ENCODE peak calls at places on chromosomes 16 and 17, in eight cellular contexts. One of them, this sample, is unnamed.

GRCh38 chr17:13601776-13602551 is at the start of gene HS3ST3A1:
- DNase-seq in pancreas: peak; percentile 21
- DNase-seq in left lung: peak; percentile 81
- DNase-seq in aorta: peak; percentile 79
- DNase-seq in sigmoid colon: peak; percentile 78
- DNase-seq in uterus: peak; percentile 37
- DNase-seq in neuronal stem cell: peak; percentile 85
- DNase-seq in SK-N-SH: peak; percentile 73
- DNase-seq in this sample: no peak

GRCh38 chr17:49913226-49914095 is 55.5 kb upstream of the DLX4 start:
- DNase-seq in left lung: no peak
- DNase-seq in pancreas: no peak
- DNase-seq in sigmoid colon: no peak
- DNase-seq in aorta: no peak
- DNase-seq in uterus: no peak
- DNase-seq in neuronal stem cell: no peak
- DNase-seq in SK-N-SH: no peak
- DNase-seq in this sample: no peak

GRCh38 chr16:17392857-17393421 is 77.8 kb downstream of the XYLT1 start:
- DNase-seq in left lung: no peak
- DNase-seq in SK-N-SH: no peak
- DNase-seq in pancreas: no peak
- DNase-seq in sigmoid colon: no peak
- DNase-seq in uterus: no peak
- DNase-seq in aorta: no peak
- DNase-seq in neuronal stem cell: no peak
- DNase-seq in this sample: no peak

GRCh38 chr17:8944748-8945147 is 20.8 kb downstream of the PIK3R5 start:
- DNase-seq in sigmoid colon: no peak
- DNase-seq in aorta: no peak
- DNase-seq in neuronal stem cell: no peak
- DNase-seq in SK-N-SH: no peak
- DNase-seq in uterus: no peak
- DNase-seq in pancreas: no peak
- DNase-seq in left lung: no peak
- DNase-seq in this sample: no peak

GRCh38 chr16:84266451-84266850 is 26.6 kb upstream of the KCNG4 start:
- DNase-seq in SK-N-SH: peak; percentile 85
- DNase-seq in sigmoid colon: no peak
- DNase-seq in neuronal stem cell: peak; percentile 70
- DNase-seq in pancreas: no peak
- DNase-seq in aorta: no peak
- DNase-seq in left lung: no peak
- DNase-seq in uterus: peak; percentile 18
- DNase-seq in this sample: peak; percentile 13

GRCh38 chr17:12365805-12366204 is 299.9 kb upstream of the MYOCD start:
- DNase-seq in pancreas: no peak
- DNase-seq in neuronal stem cell: no peak
- DNase-seq in aorta: peak; percentile 83
- DNase-seq in uterus: peak; percentile 78
- DNase-seq in SK-N-SH: no peak
- DNase-seq in left lung: no peak
- DNase-seq in sigmoid colon: peak; percentile 93
- DNase-seq in this sample: no peak

GRCh38 chr16:4798456-4798855 is 3.3 kb downstream of the SMIM22 start:
- DNase-seq in SK-N-SH: no peak
- DNase-seq in pancreas: no peak
- DNase-seq in uterus: no peak
- DNase-seq in left lung: no peak
- DNase-seq in sigmoid colon: no peak
- DNase-seq in aorta: no peak
- DNase-seq in neuronal stem cell: no peak
- DNase-seq in this sample: no peak

GRCh38 chr16:17318200-17318599 is 152.6 kb downstream of the XYLT1 start:
- DNase-seq in aorta: no peak
- DNase-seq in SK-N-SH: no peak
- DNase-seq in sigmoid colon: no peak
- DNase-seq in neuronal stem cell: no peak
- DNase-seq in uterus: no peak
- DNase-seq in left lung: no peak
- DNase-seq in pancreas: peak; percentile 56
- DNase-seq in this sample: no peak

GRCh38 chr17:26782153-26782552 is 511.8 kb upstream of the WSB1 start:
- DNase-seq in neuronal stem cell: no peak
- DNase-seq in SK-N-SH: no peak
- DNase-seq in pancreas: no peak
- DNase-seq in left lung: peak; percentile 50
- DNase-seq in sigmoid colon: peak; percentile 52
- DNase-seq in aorta: no peak
- DNase-seq in uterus: no peak
- DNase-seq in this sample: no peak

GRCh38 chr17:40065771-40066510 is 3.2 kb downstream of the THRA start:
- DNase-seq in pancreas: peak; percentile 27
- DNase-seq in SK-N-SH: no peak
- DNase-seq in neuronal stem cell: no peak
- DNase-seq in uterus: no peak
- DNase-seq in left lung: no peak
- DNase-seq in sigmoid colon: peak; percentile 73
- DNase-seq in aorta: peak; percentile 76
- DNase-seq in this sample: no peak

GRCh38 chr17:17675925-17676534 is 5.2 kb upstream of the RAI1 start:
- DNase-seq in neuronal stem cell: no peak
- DNase-seq in SK-N-SH: no peak
- DNase-seq in pancreas: no peak
- DNase-seq in aorta: no peak
- DNase-seq in sigmoid colon: no peak
- DNase-seq in left lung: peak; percentile 65
- DNase-seq in uterus: no peak
- DNase-seq in this sample: peak; percentile 66

GRCh38 chr16:77169650-77170236 is 21.2 kb upstream of the MON1B start:
- DNase-seq in SK-N-SH: peak; percentile 45
- DNase-seq in aorta: no peak
- DNase-seq in sigmoid colon: no peak
- DNase-seq in left lung: no peak
- DNase-seq in pancreas: no peak
- DNase-seq in neuronal stem cell: peak; percentile 70
- DNase-seq in uterus: no peak
- DNase-seq in this sample: peak; percentile 30

GRCh38 chr17:79294459-79295071 is 219.9 kb downstream of the ENGASE start:
- DNase-seq in left lung: no peak
- DNase-seq in SK-N-SH: no peak
- DNase-seq in neuronal stem cell: peak; percentile 85
- DNase-seq in uterus: peak; percentile 51
- DNase-seq in aorta: peak; percentile 91
- DNase-seq in sigmoid colon: no peak
- DNase-seq in pancreas: peak; percentile 56
- DNase-seq in this sample: peak; percentile 11

GRCh38 chr16:89701425-89702406 is at the start of gene SPATA2L:
- DNase-seq in sigmoid colon: peak; percentile 89
- DNase-seq in neuronal stem cell: peak; percentile 96
- DNase-seq in pancreas: peak; percentile 98
- DNase-seq in left lung: peak; percentile 97
- DNase-seq in aorta: peak; percentile 93
- DNase-seq in uterus: peak; percentile 77
- DNase-seq in SK-N-SH: peak; percentile 99
- DNase-seq in this sample: peak; percentile 98

GRCh38 chr16:65069766-65070165 is 52.1 kb downstream of the CDH11 start:
- DNase-seq in pancreas: no peak
- DNase-seq in SK-N-SH: no peak
- DNase-seq in left lung: no peak
- DNase-seq in neuronal stem cell: no peak
- DNase-seq in uterus: no peak
- DNase-seq in aorta: no peak
- DNase-seq in sigmoid colon: no peak
- DNase-seq in this sample: no peak

GRCh38 chr17:1485311-1485747 is 7.2 kb downstream of the MYO1C start:
- DNase-seq in uterus: peak; percentile 52
- DNase-seq in left lung: no peak
- DNase-seq in SK-N-SH: peak; percentile 80
- DNase-seq in aorta: peak; percentile 87
- DNase-seq in neuronal stem cell: peak; percentile 78
- DNase-seq in sigmoid colon: no peak
- DNase-seq in pancreas: peak; percentile 41
- DNase-seq in this sample: peak; percentile 40

GRCh38 chr17:77279448-77280303 is 138.9 kb downstream of the SEC14L1 start:
- DNase-seq in aorta: no peak
- DNase-seq in uterus: no peak
- DNase-seq in left lung: no peak
- DNase-seq in SK-N-SH: peak; percentile 44
- DNase-seq in neuronal stem cell: no peak
- DNase-seq in pancreas: no peak
- DNase-seq in sigmoid colon: no peak
- DNase-seq in this sample: no peak

GRCh38 chr17:3964203-3965122 is at the start of gene ATP2A3:
- DNase-seq in uterus: no peak
- DNase-seq in neuronal stem cell: no peak
- DNase-seq in SK-N-SH: peak; percentile 72
- DNase-seq in left lung: peak; percentile 92
- DNase-seq in pancreas: no peak
- DNase-seq in aorta: peak; percentile 85
- DNase-seq in sigmoid colon: no peak
- DNase-seq in this sample: peak; percentile 81

GRCh38 chr16:3306078-3306477 is 781 bp downstream of the ZNF75A start:
- DNase-seq in aorta: no peak
- DNase-seq in SK-N-SH: no peak
- DNase-seq in pancreas: no peak
- DNase-seq in sigmoid colon: no peak
- DNase-seq in uterus: no peak
- DNase-seq in neuronal stem cell: no peak
- DNase-seq in left lung: no peak
- DNase-seq in this sample: no peak
- H3K9me3 ChIP-seq in aorta: peaks cover 12% of the 10 kb centered on the region
- H3K9me3 ChIP-seq in SK-N-SH: peaks cover 14% of the 10 kb centered on the region
- H3K9me3 ChIP-seq in pancreas: no peaks in the 10 kb centered on the region
- H3K9me3 ChIP-seq in sigmoid colon: peaks cover 34% of the 10 kb centered on the region
- H3K9me3 ChIP-seq in uterus: peaks cover 61% of the 10 kb centered on the region
- H3K9me3 ChIP-seq in neuronal stem cell: peaks cover 64% of the 10 kb centered on the region
- H3K9me3 ChIP-seq in left lung: peaks cover 4% of the 10 kb centered on the region
- H3K9me3 ChIP-seq in this sample: peaks cover 47% of the 10 kb centered on the region

DNA sequence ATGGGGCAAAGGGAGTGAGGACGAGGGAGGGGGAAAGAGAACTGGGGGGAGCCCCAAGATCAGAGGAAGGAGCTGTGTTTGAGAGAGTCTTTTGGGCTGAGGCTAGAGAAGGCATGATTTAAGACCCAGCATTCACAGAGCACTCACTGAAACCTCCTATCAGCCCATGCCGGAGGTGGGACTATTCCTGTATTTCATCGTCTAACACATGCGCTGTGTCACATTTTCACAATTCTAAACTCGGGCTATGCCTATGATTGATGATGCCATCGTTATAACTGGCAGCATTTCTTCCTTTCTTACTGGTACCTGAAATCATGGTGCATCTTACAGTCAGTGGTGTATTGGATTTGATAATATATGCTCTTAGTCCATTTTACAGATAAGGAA is 3.5 kb downstream of the FAM171A2 start:
- DNase-seq in pancreas: no peak
- DNase-seq in aorta: no peak
- DNase-seq in sigmoid colon: no peak
- DNase-seq in left lung: no peak
- DNase-seq in neuronal stem cell: no peak
- DNase-seq in SK-N-SH: no peak
- DNase-seq in uterus: no peak
- DNase-seq in this sample: no peak
- H3K4me1 ChIP-seq in pancreas: no peaks in the 10 kb centered on the region
- H3K4me1 ChIP-seq in aorta: no peaks in the 10 kb centered on the region
- H3K4me1 ChIP-seq in sigmoid colon: peaks cover 16% of the 10 kb centered on the region
- H3K4me1 ChIP-seq in left lung: peaks cover 4% of the 10 kb centered on the region
- H3K4me1 ChIP-seq in neuronal stem cell: peaks cover 23% of the 10 kb centered on the region
- H3K4me1 ChIP-seq in SK-N-SH: peaks cover 3% of the 10 kb centered on the region
- H3K4me1 ChIP-seq in uterus: peaks cover 4% of the 10 kb centered on the region
- H3K4me1 ChIP-seq in this sample: peaks cover 15% of the 10 kb centered on the region

GRCh38 chr17:48646183-48647102 is 20.3 kb upstream of the HOXB9 start:
- DNase-seq in pancreas: no peak
- DNase-seq in sigmoid colon: no peak
- DNase-seq in left lung: peak; percentile 77
- DNase-seq in aorta: no peak
- DNase-seq in neuronal stem cell: no peak
- DNase-seq in uterus: no peak
- DNase-seq in SK-N-SH: peak; percentile 23
- DNase-seq in this sample: peak; percentile 30
- H3K4me3 ChIP-seq in pancreas: no peak overlapping the region
- H3K4me3 ChIP-seq in sigmoid colon: no peak overlapping the region
- H3K4me3 ChIP-seq in left lung: peak overlapping the region; percentile 34
- H3K4me3 ChIP-seq in aorta: no peak overlapping the region
- H3K4me3 ChIP-seq in neuronal stem cell: no peak overlapping the region
- H3K4me3 ChIP-seq in uterus: no peak overlapping the region
- H3K4me3 ChIP-seq in SK-N-SH: no peak overlapping the region
- H3K4me3 ChIP-seq in this sample: no peak overlapping the region

GRCh38 chr17:58191259-58191896 is 1.1 kb upstream of the EPX start:
- DNase-seq in SK-N-SH: peak; percentile 20
- DNase-seq in uterus: no peak
- DNase-seq in pancreas: no peak
- DNase-seq in left lung: no peak
- DNase-seq in neuronal stem cell: no peak
- DNase-seq in sigmoid colon: peak; percentile 44
- DNase-seq in aorta: no peak
- DNase-seq in this sample: no peak

GRCh38 chr17:58193641-58194259 is 1.2 kb downstream of the EPX start:
- DNase-seq in pancreas: no peak
- DNase-seq in SK-N-SH: peak; percentile 43
- DNase-seq in neuronal stem cell: no peak
- DNase-seq in left lung: no peak
- DNase-seq in sigmoid colon: no peak
- DNase-seq in uterus: no peak
- DNase-seq in aorta: no peak
- DNase-seq in this sample: no peak

GRCh38 chr17:58196610-58197009 is 4.1 kb downstream of the EPX start:
- DNase-seq in pancreas: no peak
- DNase-seq in SK-N-SH: no peak
- DNase-seq in sigmoid colon: no peak
- DNase-seq in neuronal stem cell: no peak
- DNase-seq in aorta: no peak
- DNase-seq in uterus: no peak
- DNase-seq in left lung: no peak
- DNase-seq in this sample: no peak

GRCh38 chr17:58192612-58193011 is at the start of gene EPX:
- DNase-seq in pancreas: no peak
- DNase-seq in aorta: no peak
- DNase-seq in SK-N-SH: peak; percentile 24
- DNase-seq in left lung: no peak
- DNase-seq in neuronal stem cell: no peak
- DNase-seq in sigmoid colon: peak; percentile 59
- DNase-seq in uterus: no peak
- DNase-seq in this sample: no peak

DNA sequence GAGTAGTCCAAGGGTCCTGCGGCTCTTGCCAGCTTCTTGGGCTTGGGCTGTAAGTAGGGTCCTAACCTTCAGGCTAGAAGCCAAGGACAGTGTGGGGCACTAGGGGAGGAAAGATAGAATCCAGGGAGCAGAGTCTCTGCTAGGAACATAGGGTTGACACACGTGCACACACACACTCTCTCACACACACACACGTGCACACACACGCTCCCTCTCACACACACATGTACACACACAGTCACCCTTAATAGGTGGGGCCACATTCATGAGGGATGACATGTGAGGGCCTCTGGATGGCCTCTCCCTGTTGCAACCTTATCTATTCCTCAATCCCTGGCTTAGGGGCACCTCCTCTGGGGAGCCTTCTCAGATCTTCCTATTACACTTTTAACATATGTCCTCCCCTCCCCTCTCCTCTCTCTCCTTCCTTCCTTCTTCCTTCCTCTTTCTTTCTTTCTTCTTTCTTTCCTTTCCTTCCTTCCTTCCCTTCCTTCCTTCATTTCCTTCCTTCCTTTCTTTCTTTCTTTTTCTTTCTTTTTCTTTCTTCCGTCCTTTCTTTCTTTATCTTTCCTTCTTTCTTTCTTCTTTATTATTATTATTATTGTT is 3.1 kb downstream of the EPX start:
- DNase-seq in SK-N-SH: no peak
- DNase-seq in neuronal stem cell: no peak
- DNase-seq in left lung: no peak
- DNase-seq in sigmoid colon: no peak
- DNase-seq in uterus: no peak
- DNase-seq in pancreas: no peak
- DNase-seq in aorta: no peak
- DNase-seq in this sample: no peak
- H3K9me3 ChIP-seq in SK-N-SH: no peaks in the 10 kb centered on the region
- H3K9me3 ChIP-seq in neuronal stem cell: no peaks in the 10 kb centered on the region
- H3K9me3 ChIP-seq in left lung: no peaks in the 10 kb centered on the region
- H3K9me3 ChIP-seq in sigmoid colon: no peaks in the 10 kb centered on the region
- H3K9me3 ChIP-seq in uterus: no peaks in the 10 kb centered on the region
- H3K9me3 ChIP-seq in pancreas: no peaks in the 10 kb centered on the region
- H3K9me3 ChIP-seq in aorta: no peaks in the 10 kb centered on the region
- H3K9me3 ChIP-seq in this sample: no peaks in the 10 kb centered on the region

This sample was measured in CD4-positive, CD25-positive, alpha-beta regulatory T cell.